ENCODE peak calls at places on chromosomes 7 and 10, in four cellular contexts. F is AG04450, U is pancreas, G is left cardiac atrium. J is an unnamed sample.

GRCh38 chr10:86400705-86401587 is 34.4 kb upstream of the GRID1 start:
- DNase-seq in U (peak; percentile 70), F (no peak), G (peak; percentile 75), J (peak; percentile 33)

GRCh38 chr10:132402781-132403241 is 5.8 kb downstream of the PWWP2B start:
- DNase-seq in F (no peak), G (peak; percentile 17), U (peak; percentile 22), J (no peak)

GRCh38 chr10:18164093-18164492 is 23.9 kb downstream of the CACNB2 start:
- DNase-seq in U (no peak), G (no peak), F (peak; percentile 41), J (no peak)

GRCh38 chr10:91077549-91078017 is 142.9 kb upstream of the PCGF5 start:
- DNase-seq in U (peak; percentile 90), G (peak; percentile 81), F (no peak), J (no peak)

GRCh38 chr7:5225616-5226290 is 35.7 kb downstream of the WIPI2 start:
- DNase-seq in G (peak; percentile 12), U (no peak), F (no peak), J (no peak)

GRCh38 chr7:130683026-130683425 is 3.3 kb downstream of the TSGA13 start:
- DNase-seq in F (no peak), U (no peak), G (no peak), J (no peak)

GRCh38 chr10:58956926-58957325 is 219.5 kb upstream of the PHYHIPL start:
- DNase-seq in F (no peak), U (no peak), G (no peak), J (no peak)

GRCh38 chr10:60466267-60467201 is 76.9 kb upstream of the ANK3 start:
- DNase-seq in U (no peak), F (peak; percentile 11), G (no peak), J (no peak)

GRCh38 chr10:33287112-33287511 is 47.4 kb downstream of the NRP1 start:
- DNase-seq in U (no peak), G (no peak), F (no peak), J (no peak)

GRCh38 chr10:17980796-17981195 is 29.1 kb downstream of the SLC39A12 start:
- DNase-seq in G (no peak), U (no peak), F (no peak), J (no peak)

GRCh38 chr10:127832456-127832855 is 60.3 kb downstream of the CLRN3 start:
- DNase-seq in U (no peak), G (no peak), F (no peak), J (no peak)

GRCh38 chr10:43700306-43700705 is 51.6 kb upstream of the ZNF32 start:
- DNase-seq in F (no peak), G (no peak), U (no peak), J (no peak)

GRCh38 chr7:47581442-47581820 is 480 bp downstream of the TNS3 start:
- DNase-seq in F (no peak), U (peak; percentile 39), G (no peak), J (no peak)

GRCh38 chr7:56051053-56051338 is 248 bp downstream of the PSPH start:
- DNase-seq in U (no peak), F (no peak), G (no peak), J (no peak)

GRCh38 chr10:93435061-93435491 is 47.1 kb downstream of the MYOF start:
- DNase-seq in F (no peak), G (no peak), U (no peak), J (no peak)

GRCh38 chr10:105691811-105692210 is 1050.7 kb downstream of the SORCS3 start:
- DNase-seq in G (no peak), F (no peak), U (no peak), J (no peak)

GRCh38 chr10:30056281-30056680 is 3.1 kb downstream of the JCAD start:
- DNase-seq in G (no peak), F (no peak), U (no peak), J (no peak)

GRCh38 chr7:77940647-77941046 is 142.1 kb downstream of the PHTF2 start:
- DNase-seq in G (no peak), F (peak; percentile 6), U (peak; percentile 24), J (no peak)

GRCh38 chr7:100965051-100965722 is 4.2 kb upstream of the MUC12 start:
- DNase-seq in F (no peak), G (no peak), U (no peak), J (no peak)

GRCh38 chr7:141752634-141753033 is 11.3 kb upstream of the TAS2R3 start:
- DNase-seq in F (no peak), G (no peak), U (no peak), J (no peak)

GRCh38 chr10:13684813-13685511 is 98.2 kb downstream of the PRPF18 start:
- DNase-seq in F (no peak), G (no peak), U (no peak), J (no peak)

GRCh38 chr7:87001214-87001613 is 58.2 kb downstream of the ELAPOR2 start:
- DNase-seq in F (no peak), U (no peak), G (no peak), J (no peak)

GRCh38 chr7:108016841-108017775 is 14.1 kb upstream of the LAMB1 start:
- DNase-seq in F (no peak), G (no peak), U (no peak), J (no peak)

GRCh38 chr7:157521061-157521731 is 184.4 kb downstream of the DNAJB6 start:
- DNase-seq in G (no peak), U (no peak), F (no peak), J (no peak)

GRCh38 chr10:33421789-33422188 is 87.3 kb upstream of the NRP1 start:
- DNase-seq in G (peak; percentile 44), F (peak; percentile 77), U (peak; percentile 51), J (no peak)

GRCh38 chr10:10777723-10778122 is 239.9 kb upstream of the CELF2 start:
- DNase-seq in G (no peak), U (no peak), F (no peak), J (no peak)

GRCh38 chr10:101238732-101239105 is 9.5 kb upstream of the LBX1 start:
- DNase-seq in G (no peak), U (no peak), F (no peak), J (no peak)

GRCh38 chr7:134750083-134751062 is 29.1 kb upstream of the CALD1 start:
- DNase-seq in F (no peak), G (peak; percentile 34), U (peak; percentile 37), J (peak; percentile 46)

GRCh38 chr10:34954142-34954541 is 136.0 kb downstream of the CUL2 start:
- DNase-seq in U (peak; percentile 92), G (no peak), F (no peak), J (no peak)

GRCh38 chr7:602341-603141 is 82.9 kb upstream of the PDGFA start:
- DNase-seq in U (no peak), F (no peak), G (peak; percentile 81), J (peak; percentile 44)

GRCh38 chr10:61486738-61487396 is 33.7 kb upstream of the TMEM26 start:
- DNase-seq in F (no peak), G (no peak), U (no peak), J (no peak)

GRCh38 chr7:156459067-156459466 is 181.5 kb upstream of the RNF32 start:
- DNase-seq in G (no peak), U (no peak), F (no peak), J (no peak)

GRCh38 chr10:124347956-124348355 is 70.8 kb downstream of the OAT start:
- DNase-seq in U (no peak), F (no peak), G (no peak), J (no peak)

GRCh38 chr10:13594641-13595040 is 7.9 kb downstream of the PRPF18 start:
- DNase-seq in U (no peak), G (no peak), F (no peak), J (no peak)